ENCODE peak calls at places on chromosomes 3 and 15, in four cellular contexts. One of them, this sample, is unnamed.

GRCh38 chr3:59006791-59007517 is 42.9 kb downstream of the CFAP20DC start:
- DNase-seq in HepG2: no peak
- DNase-seq in H1: no peak
- DNase-seq in K562: no peak
- DNase-seq in this sample: no peak

GRCh38 chr3:24504765-24505164 is 10.1 kb upstream of the THRB start:
- DNase-seq in HepG2: no peak
- DNase-seq in H1: no peak
- DNase-seq in K562: no peak
- DNase-seq in this sample: no peak

GRCh38 chr3:123751478-123751877 is 132.7 kb downstream of the MYLK start:
- DNase-seq in HepG2: no peak
- DNase-seq in H1: no peak
- DNase-seq in K562: no peak
- DNase-seq in this sample: no peak

GRCh38 chr15:83206971-83207621 is 527 bp downstream of the HDGFL3 start:
- DNase-seq in HepG2: no peak
- DNase-seq in H1: no peak
- DNase-seq in K562: peak
- DNase-seq in this sample: peak

GRCh38 chr3:16802382-16802781 is 82.4 kb upstream of the PLCL2 start:
- DNase-seq in HepG2: no peak
- DNase-seq in H1: no peak
- DNase-seq in K562: no peak
- DNase-seq in this sample: no peak

GRCh38 chr3:105385179-105385578 is 18.5 kb downstream of the ALCAM start:
- DNase-seq in HepG2: no peak
- DNase-seq in H1: no peak
- DNase-seq in K562: no peak
- DNase-seq in this sample: no peak

GRCh38 chr15:39593071-39594055 is 12.5 kb downstream of the THBS1 start:
- DNase-seq in HepG2: no peak
- DNase-seq in H1: no peak
- DNase-seq in K562: no peak
- DNase-seq in this sample: no peak

GRCh38 chr15:68352401-68353062 is 75.0 kb downstream of the FEM1B start:
- DNase-seq in HepG2: no peak
- DNase-seq in H1: no peak
- DNase-seq in K562: no peak
- DNase-seq in this sample: no peak

GRCh38 chr15:71802770-71803169 is 7.6 kb upstream of the NR2E3 start:
- DNase-seq in HepG2: no peak
- DNase-seq in H1: no peak
- DNase-seq in K562: peak
- DNase-seq in this sample: no peak

GRCh38 chr3:195154111-195154791 is 116.7 kb downstream of the XXYLT1 start:
- DNase-seq in HepG2: no peak
- DNase-seq in H1: no peak
- DNase-seq in K562: no peak
- DNase-seq in this sample: no peak

GRCh38 chr3:73409405-73409804 is 215.3 kb downstream of the PDZRN3 start:
- DNase-seq in HepG2: no peak
- DNase-seq in H1: no peak
- DNase-seq in K562: no peak
- DNase-seq in this sample: no peak

GRCh38 chr3:25438791-25439555 is 10.9 kb downstream of the RARB start:
- DNase-seq in HepG2: no peak
- DNase-seq in H1: no peak
- DNase-seq in K562: no peak
- DNase-seq in this sample: no peak

GRCh38 chr3:24123596-24123995 is 178.5 kb downstream of the NR1D2 start:
- DNase-seq in HepG2: no peak
- DNase-seq in H1: no peak
- DNase-seq in K562: no peak
- DNase-seq in this sample: no peak

GRCh38 chr15:69668963-69669362 is 216.3 kb downstream of the RPLP1 start:
- DNase-seq in HepG2: no peak
- DNase-seq in H1: no peak
- DNase-seq in K562: no peak
- DNase-seq in this sample: peak

GRCh38 chr15:62390793-62391543 is 225.9 kb upstream of the C2CD4B start:
- DNase-seq in HepG2: peak
- DNase-seq in H1: no peak
- DNase-seq in K562: peak
- DNase-seq in this sample: peak
- TF ChIP-seq TAF1 in HepG2: no peak
- TF ChIP-seq TAF1 in H1: peak
- TF ChIP-seq TAF1 in K562: no peak
- TF ChIP-seq TAF1 in this sample: no peak

DNA sequence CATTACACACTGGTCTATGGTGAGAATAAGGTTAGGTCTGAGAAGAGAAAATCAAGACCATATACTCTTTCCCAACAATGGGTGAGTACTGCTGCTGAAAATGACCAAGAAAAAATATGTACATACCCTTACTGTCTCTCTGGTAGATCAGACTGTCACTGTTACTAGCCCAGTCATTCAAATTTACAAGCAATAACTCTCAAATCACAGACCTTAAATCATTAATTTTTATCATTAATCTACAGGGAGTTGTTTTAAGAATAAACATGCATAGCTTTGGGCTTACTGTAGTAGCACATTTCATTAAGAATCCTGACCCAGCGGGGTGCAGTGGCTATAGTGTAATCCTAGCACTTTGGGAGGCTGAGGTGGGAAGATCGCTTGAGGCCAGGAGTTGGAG is 17.4 kb downstream of the DCP1A start:
- DNase-seq in HepG2: no peak
- DNase-seq in H1: no peak
- DNase-seq in K562: no peak
- DNase-seq in this sample: no peak
- TF ChIP-seq POLR2A in HepG2: no peak
- TF ChIP-seq POLR2A in H1: no peak
- TF ChIP-seq POLR2A in K562: no peak
- TF ChIP-seq POLR2A in this sample: no peak

GRCh38 chr3:159378391-159378790 is 576.5 kb downstream of the MFSD1 start:
- DNase-seq in HepG2: no peak
- DNase-seq in H1: no peak
- DNase-seq in K562: no peak
- DNase-seq in this sample: no peak

GRCh38 chr3:159380891-159381290 is 579.0 kb downstream of the MFSD1 start:
- DNase-seq in HepG2: no peak
- DNase-seq in H1: no peak
- DNase-seq in K562: no peak
- DNase-seq in this sample: no peak
- TF ChIP-seq POLR2AphosphoS5 in HepG2: no peak
- TF ChIP-seq POLR2AphosphoS5 in H1: no peak
- TF ChIP-seq POLR2AphosphoS5 in K562: no peak
- TF ChIP-seq POLR2AphosphoS5 in this sample: no peak

GRCh38 chr3:43373588-43373935 is 87.2 kb downstream of the SNRK start:
- DNase-seq in HepG2: no peak
- DNase-seq in H1: no peak
- DNase-seq in K562: no peak
- DNase-seq in this sample: no peak

GRCh38 chr3:43379343-43379742 is 93.0 kb downstream of the SNRK start:
- DNase-seq in HepG2: no peak
- DNase-seq in H1: no peak
- DNase-seq in K562: no peak
- DNase-seq in this sample: no peak

GRCh38 chr3:43372809-43373587 is 86.7 kb downstream of the SNRK start:
- DNase-seq in HepG2: no peak
- DNase-seq in H1: no peak
- DNase-seq in K562: no peak
- DNase-seq in this sample: no peak

DNA sequence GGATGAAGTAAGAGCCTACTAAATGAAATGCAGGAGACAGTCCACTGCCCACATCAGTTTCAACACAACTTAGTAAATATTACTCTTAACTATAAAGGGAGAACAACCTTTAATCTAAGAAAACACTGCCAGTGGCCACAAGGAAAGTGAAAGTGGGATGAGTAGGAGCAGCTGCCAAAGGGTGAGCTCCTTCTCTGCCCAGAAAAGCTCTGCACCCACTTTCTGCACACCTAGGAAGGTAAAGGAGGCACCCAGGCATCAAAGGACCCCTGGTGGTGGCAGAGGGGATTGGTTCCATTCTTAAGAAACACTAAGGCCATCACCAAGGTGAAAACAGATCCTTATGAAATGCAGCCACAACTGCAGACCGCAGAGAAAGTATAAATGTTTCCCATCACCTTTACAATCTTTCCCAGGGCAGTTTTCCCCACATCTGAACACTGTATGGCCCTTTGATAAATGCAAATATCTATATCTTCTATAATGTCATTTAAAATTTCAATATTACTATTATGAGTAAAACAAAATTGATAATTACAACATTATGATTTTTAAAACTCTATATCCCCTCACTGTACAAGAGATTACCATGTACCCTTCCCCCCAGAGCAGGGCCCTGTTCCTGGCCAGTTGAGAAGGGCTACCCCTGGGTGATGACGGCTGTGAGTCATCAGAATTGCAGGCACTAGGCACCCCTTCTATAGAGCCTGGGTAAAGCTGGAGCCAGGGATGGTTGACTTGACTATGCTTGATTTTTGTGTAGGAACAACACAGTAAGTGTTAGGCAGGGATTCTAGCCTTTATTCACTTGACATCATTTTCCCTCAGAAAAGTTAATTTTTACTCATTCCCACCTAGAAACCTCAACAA is 92.0 kb downstream of the SNRK start:
- DNase-seq in HepG2: peak
- DNase-seq in H1: no peak
- DNase-seq in K562: peak
- DNase-seq in this sample: peak
- TF ChIP-seq TAF1 in HepG2: no peak
- TF ChIP-seq TAF1 in H1: no peak
- TF ChIP-seq TAF1 in K562: no peak
- TF ChIP-seq TAF1 in this sample: no peak

GRCh38 chr3:133573054-133573628 is 345 bp upstream of the CDV3 start:
- DNase-seq in HepG2: peak
- DNase-seq in H1: peak
- DNase-seq in K562: peak
- DNase-seq in this sample: peak
- TF ChIP-seq POLR2A in HepG2: peak
- TF ChIP-seq POLR2A in H1: no peak
- TF ChIP-seq POLR2A in K562: peak
- TF ChIP-seq POLR2A in this sample: peak

GRCh38 chr15:62445244-62445643 is 280.2 kb upstream of the C2CD4B start:
- DNase-seq in HepG2: no peak
- DNase-seq in H1: no peak
- DNase-seq in K562: no peak
- DNase-seq in this sample: no peak

GRCh38 chr15:62440731-62441130 is 275.6 kb upstream of the C2CD4B start:
- DNase-seq in HepG2: no peak
- DNase-seq in H1: no peak
- DNase-seq in K562: no peak
- DNase-seq in this sample: no peak

GRCh38 chr15:62447742-62448141 is 282.7 kb upstream of the C2CD4B start:
- DNase-seq in HepG2: no peak
- DNase-seq in H1: no peak
- DNase-seq in K562: no peak
- DNase-seq in this sample: no peak

GRCh38 chr15:62446984-62447383 is 281.9 kb upstream of the C2CD4B start:
- DNase-seq in HepG2: no peak
- DNase-seq in H1: no peak
- DNase-seq in K562: no peak
- DNase-seq in this sample: no peak

DNA sequence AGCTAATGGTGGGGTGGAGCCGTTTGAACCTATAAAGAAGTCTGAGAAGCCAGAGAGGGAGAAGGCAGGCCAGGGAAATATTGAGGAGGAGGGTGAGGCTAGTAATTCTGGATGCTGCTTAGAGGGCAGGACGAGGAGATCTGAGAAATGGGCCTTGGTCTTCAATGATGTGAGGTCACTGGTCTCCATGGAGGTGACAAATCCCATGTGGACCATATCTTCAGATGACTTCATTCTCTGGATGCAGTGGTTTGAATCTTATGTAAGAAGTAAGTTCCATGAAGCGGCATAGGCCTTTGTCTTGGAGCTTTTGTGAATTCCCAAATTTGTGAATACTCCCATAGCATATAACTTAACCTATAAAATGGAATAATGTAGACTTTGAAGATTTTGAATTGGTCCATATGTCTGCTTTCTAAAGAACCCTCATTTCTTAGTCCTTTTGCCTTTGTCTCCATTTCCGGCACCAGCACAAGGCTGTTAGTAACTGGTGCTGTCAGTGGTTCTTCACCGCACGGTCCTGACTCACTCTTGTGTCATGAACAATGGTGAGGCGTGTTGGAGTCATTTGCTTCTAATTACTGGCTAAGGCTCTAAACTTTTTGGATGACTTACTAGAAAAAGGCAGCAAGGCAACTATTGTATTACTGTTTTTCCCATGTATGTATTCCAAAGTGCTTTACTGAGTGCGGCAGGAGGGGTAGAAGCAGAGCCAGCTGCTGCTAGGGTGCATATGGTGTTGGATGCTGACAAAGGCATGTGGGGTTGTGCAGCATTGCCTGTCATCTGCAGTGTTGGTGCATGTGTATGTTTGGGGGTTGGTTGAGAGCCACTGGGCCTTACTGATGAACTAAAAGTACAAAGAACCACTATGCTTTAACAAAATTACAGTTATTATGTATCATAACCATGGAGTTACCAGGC is 279.3 kb upstream of the C2CD4B start:
- DNase-seq in HepG2: no peak
- DNase-seq in H1: no peak
- DNase-seq in K562: no peak
- DNase-seq in this sample: no peak
- TF ChIP-seq POLR2AphosphoS5 in HepG2: no peak
- TF ChIP-seq POLR2AphosphoS5 in H1: no peak
- TF ChIP-seq POLR2AphosphoS5 in K562: no peak
- TF ChIP-seq POLR2AphosphoS5 in this sample: no peak

DNA sequence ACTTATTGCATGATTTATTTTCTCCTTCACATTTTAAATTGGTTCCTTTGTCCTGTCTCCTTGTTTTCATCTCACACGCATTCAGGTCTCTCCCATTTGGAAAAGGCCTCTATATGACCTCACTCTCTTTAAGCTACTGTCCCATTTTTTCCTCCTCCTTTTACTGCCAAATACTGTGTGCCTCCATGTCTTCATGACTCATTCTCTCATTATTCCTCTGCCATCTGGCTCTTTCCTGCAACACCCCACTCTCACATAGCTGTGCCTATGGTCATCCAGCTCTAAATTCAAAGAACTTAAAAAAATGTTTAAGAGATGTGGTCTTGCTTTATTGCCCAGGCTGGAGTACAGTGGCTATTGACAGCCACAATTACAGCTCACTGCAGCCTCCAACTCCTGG is 48.0 kb downstream of the TYRO3 start:
- DNase-seq in HepG2: no peak
- DNase-seq in H1: no peak
- DNase-seq in K562: no peak
- DNase-seq in this sample: no peak
- TF ChIP-seq TAF1 in HepG2: no peak
- TF ChIP-seq TAF1 in H1: no peak
- TF ChIP-seq TAF1 in K562: no peak
- TF ChIP-seq TAF1 in this sample: no peak

This sample was measured in GM12892.